ENCODE peak calls at places on chromosome 6, in ten cellular contexts. S is lower lobe of right lung, O is stomach, L is ascending aorta, H is hepatocyte, V is GM23338, A is HCT116, F is WERI-Rb-1, C is colonic mucosa, E is heart right ventricle. K is an unnamed sample.

GRCh38 chr6:14550817-14551216 is 433.2 kb downstream of the CD83 start:
- DNase-seq in S (no peak), O (no peak), L (no peak), H (peak; percentile 26), V (no peak), A (no peak), F (no peak), C (peak; percentile 47), E (no peak), K (no peak)

GRCh38 chr6:143569035-143569434 is 57.5 kb upstream of the FUCA2 start:
- DNase-seq in S (no peak), O (no peak), L (no peak), H (no peak), V (no peak), A (no peak), F (no peak), C (no peak), E (no peak), K (no peak)

GRCh38 chr6:71197267-71197666 is 91.3 kb upstream of the OGFRL1 start:
- DNase-seq in S (no peak), O (no peak), L (no peak), H (peak; percentile 16), V (peak; percentile 17), A (no peak), F (no peak), C (no peak), E (no peak), K (no peak)

GRCh38 chr6:46299253-46299652 is 128.5 kb upstream of the ENPP5 start:
- DNase-seq in S (no peak), O (no peak), L (no peak), H (no peak), V (no peak), A (no peak), F (no peak), C (no peak), E (no peak), K (no peak)

GRCh38 chr6:91634791-91635190 is 1047.9 kb upstream of the MAP3K7 start:
- DNase-seq in S (no peak), O (no peak), L (no peak), H (no peak), V (peak; percentile 11), A (no peak), F (no peak), C (no peak), E (no peak), K (no peak)

GRCh38 chr6:105780146-105780860 is 305.8 kb upstream of the PRDM1 start:
- DNase-seq in S (no peak), O (no peak), L (no peak), H (no peak), V (no peak), A (peak; percentile 21), F (no peak), C (no peak), E (no peak), K (no peak)

GRCh38 chr6:69865126-69865525 is 1.2 kb upstream of the COL19A1 start:
- DNase-seq in S (no peak), O (no peak), L (no peak), H (no peak), V (no peak), A (no peak), F (no peak), C (no peak), E (no peak), K (no peak)

GRCh38 chr6:64290867-64291266 is 655.3 kb downstream of the PHF3 start:
- DNase-seq in S (no peak), O (no peak), L (no peak), H (no peak), V (no peak), A (no peak), F (no peak), C (no peak), E (no peak), K (no peak)

GRCh38 chr6:144411506-144412165 is 126.5 kb downstream of the UTRN start:
- DNase-seq in S (no peak), O (no peak), L (no peak), H (no peak), V (no peak), A (no peak), F (no peak), C (no peak), E (no peak), K (no peak)

GRCh38 chr6:151566557-151566956 is 72.7 kb downstream of the CCDC170 start:
- DNase-seq in S (no peak), O (no peak), L (no peak), H (no peak), V (no peak), A (no peak), F (no peak), C (no peak), E (no peak), K (no peak)

GRCh38 chr6:113306552-113307145 is 550.5 kb upstream of the MARCKS start:
- DNase-seq in S (peak; percentile 74), O (peak; percentile 87), L (no peak), H (peak; percentile 74), V (peak; percentile 88), A (peak; percentile 56), F (peak; percentile 62), C (peak; percentile 82), E (peak; percentile 37), K (no peak)

GRCh38 chr6:47310131-47310480 is 401 bp upstream of the TNFRSF21 start:
- DNase-seq in S (no peak), O (no peak), L (no peak), H (no peak), V (no peak), A (no peak), F (no peak), C (no peak), E (no peak), K (no peak)

GRCh38 chr6:89239338-89239737 is 22.2 kb upstream of the GABRR1 start:
- DNase-seq in S (no peak), O (no peak), L (no peak), H (no peak), V (peak; percentile 56), A (no peak), F (no peak), C (no peak), E (no peak), K (no peak)
- TF ChIP-seq CTCF in S (no peak), O (no peak), L (peak; percentile 35), H (no peak), V (peak; percentile 69), A (peak; percentile 68), F (peak; percentile 23), C (peak; percentile 24), E (peak; percentile 26), K (no peak)

DNA sequence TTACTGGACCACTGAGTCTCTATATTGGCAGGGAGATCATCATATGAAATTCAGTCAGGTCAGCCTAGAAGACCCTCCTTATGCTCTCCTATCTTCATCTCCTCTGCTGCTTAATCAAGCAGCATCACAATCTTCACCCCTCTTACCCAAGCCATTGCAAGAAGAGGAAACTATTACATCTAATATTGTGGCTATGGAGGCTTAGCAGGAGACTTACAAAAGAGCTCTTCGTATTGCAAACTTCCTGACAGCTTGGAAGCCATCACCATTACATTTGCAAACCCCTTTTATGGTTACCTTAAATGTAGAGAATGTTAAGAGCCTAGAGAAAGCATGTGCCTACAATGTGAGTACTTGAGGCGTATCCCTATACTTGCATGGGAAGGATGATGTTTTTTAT is 87.2 kb upstream of the STXBP5 start:
- DNase-seq in S (no peak), O (no peak), L (no peak), H (no peak), V (no peak), A (no peak), F (no peak), C (no peak), E (no peak), K (no peak)
- H3K27ac ChIP-seq in S (no peak overlapping the region), O (no peak overlapping the region), L (no peak overlapping the region), H (no peak overlapping the region), V (no peak overlapping the region), A (no peak overlapping the region), F (no peak overlapping the region), C (no peak overlapping the region), E (no peak overlapping the region), K (no peak overlapping the region)

GRCh38 chr6:41881506-41881905 is 13.7 kb downstream of the USP49 start:
- DNase-seq in S (no peak), O (no peak), L (no peak), H (no peak), V (no peak), A (no peak), F (no peak), C (no peak), E (no peak), K (no peak)

GRCh38 chr6:41884957-41885356 is 10.2 kb downstream of the USP49 start:
- DNase-seq in S (no peak), O (no peak), L (no peak), H (no peak), V (no peak), A (no peak), F (no peak), C (no peak), E (no peak), K (no peak)

GRCh38 chr6:41892921-41893564 is 2.1 kb downstream of the USP49 start:
- DNase-seq in S (no peak), O (no peak), L (no peak), H (no peak), V (no peak), A (no peak), F (no peak), C (no peak), E (no peak), K (no peak)

GRCh38 chr6:41885930-41886329 is 9.2 kb downstream of the USP49 start:
- DNase-seq in S (no peak), O (no peak), L (no peak), H (no peak), V (no peak), A (no peak), F (no peak), C (no peak), E (no peak), K (no peak)

GRCh38 chr6:41887355-41887754 is 7.8 kb downstream of the USP49 start:
- DNase-seq in S (no peak), O (no peak), L (no peak), H (no peak), V (peak; percentile 49), A (no peak), F (peak; percentile 80), C (no peak), E (no peak), K (no peak)
- H3K36me3 ChIP-seq in S (no peaks in the 10 kb centered on the region), O (no peaks in the 10 kb centered on the region), L (no peaks in the 10 kb centered on the region), H (no peaks in the 10 kb centered on the region), V (no peaks in the 10 kb centered on the region), A (no peaks in the 10 kb centered on the region), F (peaks cover 68% of the 10 kb centered on the region), C (no peaks in the 10 kb centered on the region), E (no peaks in the 10 kb centered on the region), K (no peaks in the 10 kb centered on the region)

GRCh38 chr6:117167520-117168271 is 97.7 kb upstream of the VGLL2 start:
- DNase-seq in S (no peak), O (no peak), L (no peak), H (peak; percentile 9), V (peak; percentile 48), A (peak; percentile 6), F (peak; percentile 4), C (no peak), E (no peak), K (no peak)
- TF ChIP-seq CTCF in S (no peak), O (no peak), L (no peak), H (no peak), V (peak; percentile 53), A (peak; percentile 35), F (peak; percentile 8), C (no peak), E (no peak), K (no peak)